ENCODE peak calls at places on chromosomes 5 and 9, in five cellular contexts. I is CD4-positive, CD25-positive, alpha-beta regulatory T cell; Y is AML-193; R is activated T-helper 9 cell treated with anti-CD3 and anti-CD28 coated beads, Interleukin-2, amount 50 U/mL, for 16 hours; J is IMR-90. Q is an unnamed sample.

GRCh38 chr9:130518943-130519772 is 60.2 kb upstream of the FUBP3 start:
- DNase-seq in I (no peak), Y (no peak), R (no peak), J (no peak), Q (no peak)

GRCh38 chr9:117720066-117720465 is 15.9 kb downstream of the TLR4 start:
- DNase-seq in I (no peak), Y (no peak), R (no peak), J (no peak), Q (no peak)

GRCh38 chr9:137820161-137820855 is 57.3 kb upstream of the CACNA1B start:
- DNase-seq in I (no peak), Y (no peak), R (no peak), J (peak; percentile 15), Q (no peak)

GRCh38 chr5:149824851-149825250 is 94.7 kb downstream of the PPARGC1B start:
- DNase-seq in I (no peak), Y (no peak), R (no peak), J (no peak), Q (no peak)

GRCh38 chr9:33287087-33287490 is 3.2 kb upstream of the NFX1 start:
- DNase-seq in I (peak; percentile 28), Y (peak; percentile 75), R (no peak), J (peak; percentile 75), Q (peak; percentile 48)

GRCh38 chr5:57037355-57037754 is 85.4 kb upstream of the MIER3 start:
- DNase-seq in I (no peak), Y (no peak), R (no peak), J (no peak), Q (peak; percentile 49)

GRCh38 chr5:172505840-172506638 is 51.7 kb upstream of the SH3PXD2B start:
- DNase-seq in I (no peak), Y (no peak), R (no peak), J (no peak), Q (no peak)

GRCh38 chr5:55187370-55187769 is 14.4 kb upstream of the CDC20B start:
- DNase-seq in I (no peak), Y (peak; percentile 1), R (no peak), J (no peak), Q (peak; percentile 88)

GRCh38 chr9:134025606-134026541 is 593 bp downstream of the BRD3OS start:
- DNase-seq in I (peak; percentile 31), Y (peak; percentile 24), R (peak; percentile 28), J (peak; percentile 41), Q (peak; percentile 42)

GRCh38 chr5:58490397-58491072 is 700 bp upstream of the GAPT start:
- DNase-seq in I (no peak), Y (peak; percentile 79), R (no peak), J (no peak), Q (no peak)

GRCh38 chr5:1550287-1551076 is 26.7 kb upstream of the LPCAT1 start:
- DNase-seq in I (no peak), Y (no peak), R (no peak), J (no peak), Q (no peak)

GRCh38 chr9:112334319-112334828 is 955 bp upstream of the PTBP3 start:
- DNase-seq in I (peak; percentile 33), Y (peak; percentile 75), R (peak; percentile 34), J (peak; percentile 38), Q (peak; percentile 46)

GRCh38 chr5:142819816-142820215 is 49.6 kb downstream of the ARHGAP26 start:
- DNase-seq in I (no peak), Y (no peak), R (no peak), J (peak; percentile 57), Q (no peak)

GRCh38 chr9:113998529-113999255 is 79.4 kb downstream of the AMBP start:
- DNase-seq in I (no peak), Y (no peak), R (no peak), J (peak; percentile 12), Q (peak; percentile 63)

GRCh38 chr9:7176574-7176973 is 418.8 kb downstream of the KDM4C start:
- DNase-seq in I (no peak), Y (no peak), R (no peak), J (no peak), Q (no peak)

GRCh38 chr5:61450880-61451279 is 118.8 kb downstream of the ZSWIM6 start:
- DNase-seq in I (no peak), Y (no peak), R (no peak), J (peak; percentile 51), Q (no peak)

GRCh38 chr9:106956971-106957370 is 94.0 kb downstream of the ZNF462 start:
- DNase-seq in I (no peak), Y (no peak), R (no peak), J (peak; percentile 38), Q (no peak)

GRCh38 chr9:126151031-126151670 is 175.5 kb upstream of the MVB12B start:
- DNase-seq in I (no peak), Y (no peak), R (no peak), J (no peak), Q (no peak)

GRCh38 chr9:29830815-29831214 is 2257.5 kb upstream of the C9orf72 start:
- DNase-seq in I (no peak), Y (no peak), R (no peak), J (no peak), Q (peak; percentile 20)

GRCh38 chr9:34127035-34127948 is 794 bp upstream of the DCAF12 start:
- DNase-seq in I (no peak), Y (no peak), R (no peak), J (no peak), Q (peak; percentile 18)

GRCh38 chr5:171630047-171630669 is 155.5 kb upstream of the SMIM23 start:
- DNase-seq in I (no peak), Y (no peak), R (no peak), J (peak; percentile 52), Q (no peak)

GRCh38 chr9:91558879-91559278 is 135.2 kb upstream of the NFIL3 start:
- DNase-seq in I (no peak), Y (no peak), R (no peak), J (no peak), Q (no peak)

Q was measured in T47D.